ENCODE peak calls at places on chromosomes 2 and 18, in five cellular contexts. One of them, this sample, is unnamed.

GRCh38 chr2:226772389-226773179 is 27.0 kb downstream of the IRS1 start:
- DNase-seq in tibial artery: no peak
- DNase-seq in B cell: peak
- DNase-seq in heart right ventricle: no peak
- DNase-seq in mammary epithelial cell: no peak
- DNase-seq in this sample: peak

GRCh38 chr2:177830881-177831386 is 241.6 kb downstream of the PDE11A start:
- DNase-seq in heart right ventricle: no peak
- DNase-seq in B cell: no peak
- DNase-seq in mammary epithelial cell: no peak
- DNase-seq in tibial artery: no peak
- DNase-seq in this sample: no peak

GRCh38 chr18:363327-364115 is 95.7 kb upstream of the THOC1 start:
- DNase-seq in heart right ventricle: no peak
- DNase-seq in B cell: no peak
- DNase-seq in mammary epithelial cell: no peak
- DNase-seq in tibial artery: no peak
- DNase-seq in this sample: no peak

GRCh38 chr2:225274751-225275150 is 124.8 kb upstream of the NYAP2 start:
- DNase-seq in mammary epithelial cell: peak
- DNase-seq in B cell: no peak
- DNase-seq in heart right ventricle: no peak
- DNase-seq in tibial artery: no peak
- DNase-seq in this sample: no peak

GRCh38 chr2:16028644-16029043 is 88.3 kb downstream of the MYCN start:
- DNase-seq in B cell: no peak
- DNase-seq in tibial artery: no peak
- DNase-seq in mammary epithelial cell: no peak
- DNase-seq in heart right ventricle: no peak
- DNase-seq in this sample: no peak

GRCh38 chr2:230640540-230641011 is 72.1 kb upstream of the CAB39 start:
- DNase-seq in B cell: no peak
- DNase-seq in mammary epithelial cell: peak
- DNase-seq in heart right ventricle: no peak
- DNase-seq in tibial artery: no peak
- DNase-seq in this sample: no peak

GRCh38 chr2:38095996-38096861 is 20.3 kb upstream of the CYP1B1 start:
- DNase-seq in tibial artery: no peak
- DNase-seq in B cell: no peak
- DNase-seq in heart right ventricle: peak
- DNase-seq in mammary epithelial cell: peak
- DNase-seq in this sample: no peak

GRCh38 chr18:32249147-32249546 is 59.3 kb downstream of the MEP1B start:
- DNase-seq in heart right ventricle: no peak
- DNase-seq in mammary epithelial cell: no peak
- DNase-seq in B cell: no peak
- DNase-seq in tibial artery: no peak
- DNase-seq in this sample: no peak

GRCh38 chr2:109637749-109638570 is 23.8 kb downstream of the SOWAHC start:
- DNase-seq in heart right ventricle: no peak
- DNase-seq in tibial artery: no peak
- DNase-seq in B cell: no peak
- DNase-seq in mammary epithelial cell: no peak
- DNase-seq in this sample: peak

GRCh38 chr2:190338453-190338852 is 4.9 kb upstream of the INPP1 start:
- DNase-seq in tibial artery: no peak
- DNase-seq in heart right ventricle: no peak
- DNase-seq in B cell: no peak
- DNase-seq in mammary epithelial cell: no peak
- DNase-seq in this sample: no peak

GRCh38 chr2:54207666-54208195 is 48.3 kb downstream of the TSPYL6 start:
- DNase-seq in B cell: no peak
- DNase-seq in heart right ventricle: no peak
- DNase-seq in mammary epithelial cell: no peak
- DNase-seq in tibial artery: no peak
- DNase-seq in this sample: no peak

GRCh38 chr2:46787315-46787714 is 128.3 kb downstream of the MCFD2 start:
- DNase-seq in tibial artery: no peak
- DNase-seq in mammary epithelial cell: no peak
- DNase-seq in heart right ventricle: no peak
- DNase-seq in B cell: no peak
- DNase-seq in this sample: no peak

GRCh38 chr2:12424820-12425219 is 291.9 kb upstream of the TRIB2 start:
- DNase-seq in B cell: no peak
- DNase-seq in mammary epithelial cell: no peak
- DNase-seq in tibial artery: no peak
- DNase-seq in heart right ventricle: no peak
- DNase-seq in this sample: no peak

GRCh38 chr2:54255230-54256090 is 569 bp downstream of the TSPYL6 start:
- DNase-seq in B cell: no peak
- DNase-seq in mammary epithelial cell: no peak
- DNase-seq in tibial artery: no peak
- DNase-seq in heart right ventricle: no peak
- DNase-seq in this sample: no peak

GRCh38 chr2:99682280-99683060 is 192.7 kb upstream of the REV1 start:
- DNase-seq in tibial artery: no peak
- DNase-seq in mammary epithelial cell: no peak
- DNase-seq in B cell: no peak
- DNase-seq in heart right ventricle: no peak
- DNase-seq in this sample: no peak

GRCh38 chr2:116809074-116809473 is 1005.4 kb upstream of the DDX18 start:
- DNase-seq in tibial artery: no peak
- DNase-seq in heart right ventricle: no peak
- DNase-seq in B cell: no peak
- DNase-seq in mammary epithelial cell: no peak
- DNase-seq in this sample: no peak

GRCh38 chr2:58131191-58132011 is 84.8 kb downstream of the VRK2 start:
- DNase-seq in mammary epithelial cell: no peak
- DNase-seq in B cell: no peak
- DNase-seq in tibial artery: peak
- DNase-seq in heart right ventricle: peak
- DNase-seq in this sample: no peak

GRCh38 chr2:106649306-106649705 is 162.1 kb downstream of the CD8B2 start:
- DNase-seq in B cell: no peak
- DNase-seq in heart right ventricle: no peak
- DNase-seq in tibial artery: no peak
- DNase-seq in mammary epithelial cell: no peak
- DNase-seq in this sample: no peak

GRCh38 chr2:159054985-159055384 is 86.5 kb downstream of the TANC1 start:
- DNase-seq in tibial artery: no peak
- DNase-seq in heart right ventricle: no peak
- DNase-seq in mammary epithelial cell: no peak
- DNase-seq in B cell: no peak
- DNase-seq in this sample: no peak

GRCh38 chr18:46325836-46326235 is 221.7 kb downstream of the HAUS1 start:
- DNase-seq in mammary epithelial cell: no peak
- DNase-seq in B cell: no peak
- DNase-seq in tibial artery: no peak
- DNase-seq in heart right ventricle: no peak
- DNase-seq in this sample: no peak

DNA sequence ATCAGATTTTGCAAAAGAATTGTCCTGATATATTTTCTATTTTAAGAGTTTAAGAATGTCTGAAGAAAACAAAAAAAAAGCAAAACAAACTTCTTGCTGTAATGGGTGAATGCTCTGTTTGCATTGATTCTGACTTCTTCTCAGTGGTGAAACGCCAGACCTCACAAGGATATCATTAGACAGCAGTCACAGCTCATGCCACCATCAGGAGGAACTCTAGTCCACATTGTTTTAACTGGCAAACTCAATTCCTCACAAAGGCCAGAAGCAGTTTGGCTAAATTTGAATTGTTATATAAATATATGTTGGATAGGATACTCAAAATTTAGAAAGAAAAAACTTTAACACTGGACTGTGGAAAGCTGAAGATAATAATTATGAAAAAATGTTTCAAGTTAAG is 89.4 kb downstream of the DOK6 start:
- DNase-seq in tibial artery: no peak
- DNase-seq in B cell: no peak
- DNase-seq in heart right ventricle: no peak
- DNase-seq in mammary epithelial cell: no peak
- DNase-seq in this sample: no peak
- TF ChIP-seq CTCF in tibial artery: no peak
- TF ChIP-seq CTCF in B cell: no peak
- TF ChIP-seq CTCF in heart right ventricle: no peak
- TF ChIP-seq CTCF in mammary epithelial cell: no peak
- TF ChIP-seq CTCF in this sample: no peak

GRCh38 chr2:174051741-174052638 is 86.8 kb upstream of the SP3 start:
- DNase-seq in B cell: no peak
- DNase-seq in tibial artery: no peak
- DNase-seq in mammary epithelial cell: peak
- DNase-seq in heart right ventricle: no peak
- DNase-seq in this sample: no peak
- TF ChIP-seq CTCF in B cell: no peak
- TF ChIP-seq CTCF in tibial artery: no peak
- TF ChIP-seq CTCF in mammary epithelial cell: no peak
- TF ChIP-seq CTCF in heart right ventricle: no peak
- TF ChIP-seq CTCF in this sample: no peak

DNA sequence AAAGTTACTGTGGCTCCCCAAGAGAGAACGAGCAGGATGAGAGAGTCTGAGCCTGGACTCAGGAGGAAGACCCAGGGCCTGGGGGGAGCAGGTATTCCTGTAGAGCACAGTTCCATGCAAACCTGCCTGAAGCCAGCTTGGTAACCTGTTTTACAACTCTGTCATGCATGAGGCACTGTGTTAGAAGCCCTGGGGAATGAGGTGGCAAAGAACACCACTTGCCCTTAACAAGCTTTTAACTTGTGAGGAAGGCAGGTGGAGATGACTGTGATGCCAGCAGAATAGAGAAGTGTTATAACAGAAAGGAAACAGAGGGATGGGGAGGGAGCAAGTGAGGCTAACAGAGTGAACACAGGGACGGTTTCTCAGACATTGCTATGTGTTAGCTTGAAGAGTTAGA is 11.4 kb upstream of the IL1A start:
- DNase-seq in heart right ventricle: no peak
- DNase-seq in mammary epithelial cell: peak
- DNase-seq in B cell: no peak
- DNase-seq in tibial artery: no peak
- DNase-seq in this sample: no peak
- TF ChIP-seq CTCF in heart right ventricle: no peak
- TF ChIP-seq CTCF in mammary epithelial cell: no peak
- TF ChIP-seq CTCF in B cell: no peak
- TF ChIP-seq CTCF in tibial artery: no peak
- TF ChIP-seq CTCF in this sample: no peak

GRCh38 chr2:176079851-176080539 is 3.8 kb downstream of the EVX2 start:
- DNase-seq in B cell: no peak
- DNase-seq in tibial artery: no peak
- DNase-seq in heart right ventricle: no peak
- DNase-seq in mammary epithelial cell: no peak
- DNase-seq in this sample: peak
- TF ChIP-seq CTCF in B cell: peak
- TF ChIP-seq CTCF in tibial artery: peak
- TF ChIP-seq CTCF in heart right ventricle: peak
- TF ChIP-seq CTCF in mammary epithelial cell: peak
- TF ChIP-seq CTCF in this sample: peak

GRCh38 chr2:110851531-110851930 is 119.2 kb downstream of the ACOXL start:
- DNase-seq in tibial artery: no peak
- DNase-seq in B cell: no peak
- DNase-seq in heart right ventricle: no peak
- DNase-seq in mammary epithelial cell: no peak
- DNase-seq in this sample: no peak

GRCh38 chr2:110852541-110853263 is 120.3 kb downstream of the ACOXL start:
- DNase-seq in tibial artery: no peak
- DNase-seq in mammary epithelial cell: no peak
- DNase-seq in heart right ventricle: no peak
- DNase-seq in B cell: no peak
- DNase-seq in this sample: no peak

GRCh38 chr2:110853516-110853915 is 121.1 kb downstream of the ACOXL start:
- DNase-seq in heart right ventricle: no peak
- DNase-seq in B cell: no peak
- DNase-seq in tibial artery: no peak
- DNase-seq in mammary epithelial cell: no peak
- DNase-seq in this sample: peak

GRCh38 chr2:110852051-110852450 is 119.7 kb downstream of the ACOXL start:
- DNase-seq in mammary epithelial cell: no peak
- DNase-seq in tibial artery: no peak
- DNase-seq in heart right ventricle: no peak
- DNase-seq in B cell: no peak
- DNase-seq in this sample: no peak

GRCh38 chr2:110854355-110855081 is 122.1 kb downstream of the ACOXL start:
- DNase-seq in B cell: no peak
- DNase-seq in tibial artery: no peak
- DNase-seq in mammary epithelial cell: no peak
- DNase-seq in heart right ventricle: no peak
- DNase-seq in this sample: no peak
- TF ChIP-seq CTCF in B cell: no peak
- TF ChIP-seq CTCF in tibial artery: no peak
- TF ChIP-seq CTCF in mammary epithelial cell: peak
- TF ChIP-seq CTCF in heart right ventricle: no peak
- TF ChIP-seq CTCF in this sample: peak

GRCh38 chr2:44974064-44974715 is 32.7 kb downstream of the SIX3 start:
- DNase-seq in tibial artery: no peak
- DNase-seq in heart right ventricle: no peak
- DNase-seq in B cell: no peak
- DNase-seq in mammary epithelial cell: peak
- DNase-seq in this sample: no peak
- TF ChIP-seq CTCF in tibial artery: no peak
- TF ChIP-seq CTCF in heart right ventricle: peak
- TF ChIP-seq CTCF in B cell: no peak
- TF ChIP-seq CTCF in mammary epithelial cell: peak
- TF ChIP-seq CTCF in this sample: no peak

DNA sequence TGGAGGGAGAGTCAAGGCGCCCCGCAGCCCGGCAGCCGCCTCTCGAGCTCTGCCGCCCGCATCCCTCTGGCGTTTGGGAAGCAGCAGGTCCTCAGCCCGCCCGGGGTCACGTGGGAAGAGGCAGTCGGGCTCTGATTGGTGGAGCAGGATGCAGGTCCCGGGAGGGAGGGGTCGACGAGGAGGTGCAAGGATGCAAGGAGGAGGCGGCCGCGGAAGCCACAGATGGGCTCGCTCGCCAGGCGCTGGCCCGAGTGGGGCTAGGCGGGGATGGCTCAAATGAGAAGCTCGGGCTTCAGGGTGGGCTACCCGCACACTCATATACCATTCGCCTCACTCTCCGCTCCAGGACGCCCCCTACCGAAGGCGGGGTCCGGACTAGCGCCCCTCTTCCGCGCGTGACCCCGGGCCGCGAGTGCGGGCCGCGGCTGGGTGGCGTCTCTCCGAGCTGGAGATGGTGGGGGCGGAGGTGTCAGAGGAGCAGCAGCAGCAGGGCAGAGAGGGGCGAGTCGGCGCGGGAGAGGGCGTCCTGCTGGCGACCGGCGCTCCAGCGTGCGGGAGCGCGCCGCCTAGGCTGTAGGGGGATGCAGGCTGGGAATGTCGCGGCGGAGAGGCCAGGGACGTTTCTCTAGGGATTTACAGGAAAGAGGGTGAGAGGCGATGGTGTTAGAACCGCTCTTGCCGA is at the start of gene TMEFF2:
- DNase-seq in mammary epithelial cell: peak
- DNase-seq in heart right ventricle: peak
- DNase-seq in tibial artery: peak
- DNase-seq in B cell: peak
- DNase-seq in this sample: peak
- TF ChIP-seq CTCF in mammary epithelial cell: no peak
- TF ChIP-seq CTCF in heart right ventricle: no peak
- TF ChIP-seq CTCF in tibial artery: no peak
- TF ChIP-seq CTCF in B cell: no peak
- TF ChIP-seq CTCF in this sample: no peak

This sample was measured in GM20000.